ENCODE peak calls at places on chromosomes 1 and 21, in nine cellular contexts. One of them, this sample, is unnamed.

GRCh38 chr1:22317231-22317919 is 134.3 kb upstream of the ZBTB40 start:
- DNase-seq in B cell: no peak
- DNase-seq in kidney glomerular epithelial cell: no peak
- DNase-seq in EH: no peak
- DNase-seq in choroid plexus epithelial cell: peak
- DNase-seq in astrocyte of the spinal cord: no peak
- DNase-seq in KBM-7: peak
- DNase-seq in left kidney: peak
- DNase-seq in GM20000: peak
- DNase-seq in this sample: no peak

GRCh38 chr1:179506199-179506598 is 69.5 kb downstream of the NPHS2 start:
- DNase-seq in KBM-7: peak
- DNase-seq in EH: no peak
- DNase-seq in kidney glomerular epithelial cell: no peak
- DNase-seq in GM20000: no peak
- DNase-seq in left kidney: no peak
- DNase-seq in choroid plexus epithelial cell: no peak
- DNase-seq in B cell: no peak
- DNase-seq in astrocyte of the spinal cord: no peak
- DNase-seq in this sample: no peak

GRCh38 chr1:109425902-109426277 is 358 bp downstream of the PSMA5 start:
- DNase-seq in kidney glomerular epithelial cell: no peak
- DNase-seq in GM20000: no peak
- DNase-seq in astrocyte of the spinal cord: no peak
- DNase-seq in KBM-7: no peak
- DNase-seq in choroid plexus epithelial cell: peak
- DNase-seq in left kidney: peak
- DNase-seq in B cell: no peak
- DNase-seq in EH: peak
- DNase-seq in this sample: peak

GRCh38 chr1:206429421-206429820 is 40.9 kb upstream of the IKBKE start:
- DNase-seq in KBM-7: no peak
- DNase-seq in EH: no peak
- DNase-seq in kidney glomerular epithelial cell: no peak
- DNase-seq in astrocyte of the spinal cord: no peak
- DNase-seq in left kidney: no peak
- DNase-seq in choroid plexus epithelial cell: no peak
- DNase-seq in GM20000: no peak
- DNase-seq in B cell: no peak
- DNase-seq in this sample: no peak

GRCh38 chr1:79704067-79704466 is 697.5 kb upstream of the ADGRL4 start:
- DNase-seq in B cell: no peak
- DNase-seq in KBM-7: no peak
- DNase-seq in left kidney: no peak
- DNase-seq in astrocyte of the spinal cord: no peak
- DNase-seq in GM20000: no peak
- DNase-seq in EH: no peak
- DNase-seq in choroid plexus epithelial cell: no peak
- DNase-seq in kidney glomerular epithelial cell: no peak
- DNase-seq in this sample: no peak

GRCh38 chr1:57218487-57219079 is 205.3 kb downstream of the DAB1 start:
- DNase-seq in left kidney: no peak
- DNase-seq in choroid plexus epithelial cell: peak
- DNase-seq in kidney glomerular epithelial cell: no peak
- DNase-seq in GM20000: no peak
- DNase-seq in astrocyte of the spinal cord: no peak
- DNase-seq in B cell: no peak
- DNase-seq in KBM-7: no peak
- DNase-seq in EH: peak
- DNase-seq in this sample: no peak

GRCh38 chr1:200670215-200671118 is 760 bp upstream of the DDX59 start:
- DNase-seq in EH: no peak
- DNase-seq in GM20000: no peak
- DNase-seq in choroid plexus epithelial cell: peak
- DNase-seq in KBM-7: no peak
- DNase-seq in kidney glomerular epithelial cell: peak
- DNase-seq in astrocyte of the spinal cord: peak
- DNase-seq in B cell: no peak
- DNase-seq in left kidney: peak
- DNase-seq in this sample: peak

GRCh38 chr1:171788696-171789095 is 7.2 kb downstream of the METTL13 start:
- DNase-seq in astrocyte of the spinal cord: peak
- DNase-seq in left kidney: no peak
- DNase-seq in B cell: no peak
- DNase-seq in GM20000: no peak
- DNase-seq in KBM-7: no peak
- DNase-seq in kidney glomerular epithelial cell: peak
- DNase-seq in EH: peak
- DNase-seq in choroid plexus epithelial cell: peak
- DNase-seq in this sample: peak

GRCh38 chr1:216064643-216065042 is 358.6 kb downstream of the USH2A start:
- DNase-seq in kidney glomerular epithelial cell: peak
- DNase-seq in KBM-7: no peak
- DNase-seq in GM20000: no peak
- DNase-seq in left kidney: no peak
- DNase-seq in astrocyte of the spinal cord: no peak
- DNase-seq in EH: no peak
- DNase-seq in B cell: no peak
- DNase-seq in choroid plexus epithelial cell: no peak
- DNase-seq in this sample: no peak

GRCh38 chr1:170125269-170125668 is 20.5 kb upstream of the NTMT2 start:
- DNase-seq in KBM-7: no peak
- DNase-seq in astrocyte of the spinal cord: no peak
- DNase-seq in choroid plexus epithelial cell: no peak
- DNase-seq in left kidney: no peak
- DNase-seq in kidney glomerular epithelial cell: no peak
- DNase-seq in EH: no peak
- DNase-seq in B cell: no peak
- DNase-seq in GM20000: no peak
- DNase-seq in this sample: no peak

GRCh38 chr1:24966724-24967346 is 36.8 kb upstream of the RUNX3 start:
- DNase-seq in KBM-7: no peak
- DNase-seq in EH: peak
- DNase-seq in B cell: no peak
- DNase-seq in kidney glomerular epithelial cell: no peak
- DNase-seq in GM20000: peak
- DNase-seq in astrocyte of the spinal cord: peak
- DNase-seq in choroid plexus epithelial cell: peak
- DNase-seq in left kidney: peak
- DNase-seq in this sample: peak

GRCh38 chr1:84402060-84402459 is 3.8 kb downstream of the DNASE2B start:
- DNase-seq in B cell: no peak
- DNase-seq in KBM-7: no peak
- DNase-seq in GM20000: no peak
- DNase-seq in astrocyte of the spinal cord: no peak
- DNase-seq in EH: no peak
- DNase-seq in left kidney: no peak
- DNase-seq in kidney glomerular epithelial cell: no peak
- DNase-seq in choroid plexus epithelial cell: no peak
- DNase-seq in this sample: no peak

GRCh38 chr1:59878370-59878769 is 48.2 kb downstream of the CYP2J2 start:
- DNase-seq in EH: no peak
- DNase-seq in choroid plexus epithelial cell: no peak
- DNase-seq in astrocyte of the spinal cord: no peak
- DNase-seq in GM20000: no peak
- DNase-seq in kidney glomerular epithelial cell: no peak
- DNase-seq in B cell: no peak
- DNase-seq in left kidney: no peak
- DNase-seq in KBM-7: no peak
- DNase-seq in this sample: no peak

GRCh38 chr1:54623216-54624007 is at the start of gene FAM151A:
- DNase-seq in KBM-7: no peak
- DNase-seq in B cell: no peak
- DNase-seq in left kidney: no peak
- DNase-seq in EH: no peak
- DNase-seq in choroid plexus epithelial cell: no peak
- DNase-seq in astrocyte of the spinal cord: no peak
- DNase-seq in kidney glomerular epithelial cell: no peak
- DNase-seq in GM20000: no peak
- DNase-seq in this sample: no peak

GRCh38 chr1:89953072-89953626 is 41.8 kb upstream of the ZNF326 start:
- DNase-seq in choroid plexus epithelial cell: peak
- DNase-seq in left kidney: peak
- DNase-seq in GM20000: peak
- DNase-seq in astrocyte of the spinal cord: peak
- DNase-seq in kidney glomerular epithelial cell: peak
- DNase-seq in KBM-7: peak
- DNase-seq in B cell: peak
- DNase-seq in EH: peak
- DNase-seq in this sample: peak

GRCh38 chr1:88985692-88986091 is 6.7 kb downstream of the KYAT3 start:
- DNase-seq in astrocyte of the spinal cord: no peak
- DNase-seq in EH: no peak
- DNase-seq in GM20000: no peak
- DNase-seq in B cell: no peak
- DNase-seq in kidney glomerular epithelial cell: no peak
- DNase-seq in choroid plexus epithelial cell: no peak
- DNase-seq in KBM-7: no peak
- DNase-seq in left kidney: no peak
- DNase-seq in this sample: no peak

GRCh38 chr1:150186789-150187559 is 37.3 kb downstream of the PLEKHO1 start:
- DNase-seq in GM20000: peak
- DNase-seq in kidney glomerular epithelial cell: peak
- DNase-seq in choroid plexus epithelial cell: peak
- DNase-seq in B cell: peak
- DNase-seq in EH: peak
- DNase-seq in KBM-7: peak
- DNase-seq in astrocyte of the spinal cord: peak
- DNase-seq in left kidney: peak
- DNase-seq in this sample: peak

GRCh38 chr1:77350012-77350411 is 68.2 kb downstream of the AK5 start:
- DNase-seq in GM20000: no peak
- DNase-seq in astrocyte of the spinal cord: no peak
- DNase-seq in KBM-7: peak
- DNase-seq in EH: peak
- DNase-seq in choroid plexus epithelial cell: no peak
- DNase-seq in kidney glomerular epithelial cell: no peak
- DNase-seq in left kidney: no peak
- DNase-seq in B cell: no peak
- DNase-seq in this sample: no peak

GRCh38 chr1:152013664-152014237 is 20.1 kb upstream of the S100A10 start:
- DNase-seq in GM20000: no peak
- DNase-seq in KBM-7: peak
- DNase-seq in astrocyte of the spinal cord: peak
- DNase-seq in choroid plexus epithelial cell: peak
- DNase-seq in kidney glomerular epithelial cell: peak
- DNase-seq in B cell: peak
- DNase-seq in left kidney: peak
- DNase-seq in EH: peak
- DNase-seq in this sample: peak

GRCh38 chr1:182301026-182301436 is 90.6 kb downstream of the GLUL start:
- DNase-seq in GM20000: no peak
- DNase-seq in B cell: no peak
- DNase-seq in choroid plexus epithelial cell: no peak
- DNase-seq in EH: no peak
- DNase-seq in kidney glomerular epithelial cell: no peak
- DNase-seq in left kidney: no peak
- DNase-seq in KBM-7: no peak
- DNase-seq in astrocyte of the spinal cord: no peak
- DNase-seq in this sample: no peak

GRCh38 chr21:26840912-26841311 is 4.3 kb downstream of the ADAMTS1 start:
- DNase-seq in GM20000: no peak
- DNase-seq in astrocyte of the spinal cord: peak
- DNase-seq in B cell: no peak
- DNase-seq in left kidney: no peak
- DNase-seq in EH: peak
- DNase-seq in KBM-7: no peak
- DNase-seq in choroid plexus epithelial cell: peak
- DNase-seq in kidney glomerular epithelial cell: peak
- DNase-seq in this sample: peak

GRCh38 chr1:183808296-183809027 is 3.5 kb downstream of the RGL1 start:
- DNase-seq in GM20000: no peak
- DNase-seq in choroid plexus epithelial cell: no peak
- DNase-seq in KBM-7: no peak
- DNase-seq in left kidney: peak
- DNase-seq in astrocyte of the spinal cord: no peak
- DNase-seq in EH: peak
- DNase-seq in kidney glomerular epithelial cell: no peak
- DNase-seq in B cell: no peak
- DNase-seq in this sample: peak

GRCh38 chr1:66493731-66494130 is 40.2 kb upstream of the SGIP1 start:
- DNase-seq in B cell: no peak
- DNase-seq in GM20000: no peak
- DNase-seq in kidney glomerular epithelial cell: no peak
- DNase-seq in astrocyte of the spinal cord: no peak
- DNase-seq in EH: peak
- DNase-seq in choroid plexus epithelial cell: no peak
- DNase-seq in KBM-7: no peak
- DNase-seq in left kidney: no peak
- DNase-seq in this sample: no peak

GRCh38 chr1:169588112-169588511 is 1.8 kb upstream of the F5 start:
- DNase-seq in B cell: no peak
- DNase-seq in left kidney: no peak
- DNase-seq in astrocyte of the spinal cord: no peak
- DNase-seq in choroid plexus epithelial cell: no peak
- DNase-seq in GM20000: no peak
- DNase-seq in KBM-7: no peak
- DNase-seq in kidney glomerular epithelial cell: no peak
- DNase-seq in EH: no peak
- DNase-seq in this sample: no peak

GRCh38 chr1:82245345-82246014 is 444.7 kb downstream of the ADGRL2 start:
- DNase-seq in left kidney: no peak
- DNase-seq in B cell: no peak
- DNase-seq in GM20000: no peak
- DNase-seq in choroid plexus epithelial cell: no peak
- DNase-seq in EH: no peak
- DNase-seq in astrocyte of the spinal cord: no peak
- DNase-seq in KBM-7: no peak
- DNase-seq in kidney glomerular epithelial cell: no peak
- DNase-seq in this sample: no peak

GRCh38 chr1:108584320-108584968 is 24.5 kb downstream of the EEIG2 start:
- DNase-seq in left kidney: no peak
- DNase-seq in EH: no peak
- DNase-seq in kidney glomerular epithelial cell: no peak
- DNase-seq in B cell: peak
- DNase-seq in choroid plexus epithelial cell: no peak
- DNase-seq in GM20000: no peak
- DNase-seq in astrocyte of the spinal cord: no peak
- DNase-seq in KBM-7: peak
- DNase-seq in this sample: no peak

This sample was measured in fibroblast of villous mesenchyme.